ENCODE peak calls at places on chromosomes 7 and 10, in six cellular contexts. One of them, this sample, is unnamed.

GRCh38 chr10:33913194-33913593 is 578.7 kb upstream of the NRP1 start:
- DNase-seq in foreskin melanocyte: no peak
- DNase-seq in astrocyte of the spinal cord: no peak
- DNase-seq in HTR-8/SVneo: no peak
- DNase-seq in GF-D8: no peak
- DNase-seq in AG08395: no peak
- DNase-seq in this sample: peak

GRCh38 chr10:3871424-3871996 is 86.5 kb upstream of the KLF6 start:
- DNase-seq in foreskin melanocyte: no peak
- DNase-seq in astrocyte of the spinal cord: no peak
- DNase-seq in HTR-8/SVneo: no peak
- DNase-seq in GF-D8: no peak
- DNase-seq in AG08395: no peak
- DNase-seq in this sample: no peak

GRCh38 chr10:126521354-126521753 is 133.1 kb upstream of the ADAM12 start:
- DNase-seq in foreskin melanocyte: no peak
- DNase-seq in astrocyte of the spinal cord: peak
- DNase-seq in HTR-8/SVneo: no peak
- DNase-seq in GF-D8: no peak
- DNase-seq in AG08395: no peak
- DNase-seq in this sample: no peak

GRCh38 chr7:54689394-54690058 is 69.5 kb downstream of the SEC61G start:
- DNase-seq in foreskin melanocyte: no peak
- DNase-seq in astrocyte of the spinal cord: no peak
- DNase-seq in HTR-8/SVneo: no peak
- DNase-seq in GF-D8: no peak
- DNase-seq in AG08395: no peak
- DNase-seq in this sample: peak

GRCh38 chr7:139918488-139918887 is 89.4 kb downstream of the TBXAS1 start:
- DNase-seq in foreskin melanocyte: no peak
- DNase-seq in astrocyte of the spinal cord: no peak
- DNase-seq in HTR-8/SVneo: no peak
- DNase-seq in GF-D8: no peak
- DNase-seq in AG08395: no peak
- DNase-seq in this sample: no peak

GRCh38 chr7:85019778-85020177 is 167.1 kb downstream of the SEMA3D start:
- DNase-seq in foreskin melanocyte: no peak
- DNase-seq in astrocyte of the spinal cord: no peak
- DNase-seq in HTR-8/SVneo: no peak
- DNase-seq in GF-D8: no peak
- DNase-seq in AG08395: no peak
- DNase-seq in this sample: no peak

GRCh38 chr10:63157845-63158624 is 24.9 kb downstream of the NRBF2 start:
- DNase-seq in foreskin melanocyte: peak
- DNase-seq in astrocyte of the spinal cord: peak
- DNase-seq in HTR-8/SVneo: peak
- DNase-seq in GF-D8: peak
- DNase-seq in AG08395: peak
- DNase-seq in this sample: peak

GRCh38 chr7:5282464-5283316 is at the start of gene SLC29A4:
- DNase-seq in foreskin melanocyte: no peak
- DNase-seq in astrocyte of the spinal cord: no peak
- DNase-seq in HTR-8/SVneo: peak
- DNase-seq in GF-D8: no peak
- DNase-seq in AG08395: no peak
- DNase-seq in this sample: peak

GRCh38 chr7:102451371-102452054 is 13.2 kb downstream of the ALKBH4 start:
- DNase-seq in foreskin melanocyte: no peak
- DNase-seq in astrocyte of the spinal cord: no peak
- DNase-seq in HTR-8/SVneo: no peak
- DNase-seq in GF-D8: no peak
- DNase-seq in AG08395: no peak
- DNase-seq in this sample: no peak

GRCh38 chr10:34835908-34836558 is 20.9 kb upstream of the PARD3 start:
- DNase-seq in foreskin melanocyte: no peak
- DNase-seq in astrocyte of the spinal cord: no peak
- DNase-seq in HTR-8/SVneo: no peak
- DNase-seq in GF-D8: no peak
- DNase-seq in AG08395: no peak
- DNase-seq in this sample: no peak

GRCh38 chr7:55624813-55625212 is 52.5 kb upstream of the VOPP1 start:
- DNase-seq in foreskin melanocyte: no peak
- DNase-seq in astrocyte of the spinal cord: no peak
- DNase-seq in HTR-8/SVneo: no peak
- DNase-seq in GF-D8: no peak
- DNase-seq in AG08395: no peak
- DNase-seq in this sample: no peak

This sample was measured in cardiac fibroblast.